ENCODE peak calls at places on chromosome 16, in seven cellular contexts. One of them, this sample, is unnamed.

GRCh38 chr16:56930516-56931252 is 1.3 kb upstream of the HERPUD1 start:
- DNase-seq in keratinocyte: no peak
- DNase-seq in NCI-H345: peak; percentile 69
- DNase-seq in stimulated activated CD8-positive, alpha-beta memory T cell treated with anti-CD3 and anti-CD28 coated beads, Interleukin-4, amount 100 ng/mL, for 4 hours: no peak
- DNase-seq in B cell: no peak
- DNase-seq in DMS53: peak; percentile 65
- DNase-seq in heart left ventricle: no peak
- DNase-seq in this sample: no peak

GRCh38 chr16:77856455-77857138 is 68.2 kb downstream of the VAT1L start:
- DNase-seq in stimulated activated CD8-positive, alpha-beta memory T cell treated with anti-CD3 and anti-CD28 coated beads, Interleukin-4, amount 100 ng/mL, for 4 hours: no peak
- DNase-seq in heart left ventricle: no peak
- DNase-seq in keratinocyte: no peak
- DNase-seq in DMS53: no peak
- DNase-seq in NCI-H345: no peak
- DNase-seq in B cell: no peak
- DNase-seq in this sample: no peak

GRCh38 chr16:24035127-24035842 is 199.5 kb downstream of the PRKCB start:
- DNase-seq in heart left ventricle: no peak
- DNase-seq in keratinocyte: no peak
- DNase-seq in stimulated activated CD8-positive, alpha-beta memory T cell treated with anti-CD3 and anti-CD28 coated beads, Interleukin-4, amount 100 ng/mL, for 4 hours: no peak
- DNase-seq in NCI-H345: no peak
- DNase-seq in B cell: peak; percentile 65
- DNase-seq in DMS53: no peak
- DNase-seq in this sample: no peak

GRCh38 chr16:26985100-26986065 is 81.3 kb upstream of the C16orf82 start:
- DNase-seq in B cell: no peak
- DNase-seq in DMS53: no peak
- DNase-seq in stimulated activated CD8-positive, alpha-beta memory T cell treated with anti-CD3 and anti-CD28 coated beads, Interleukin-4, amount 100 ng/mL, for 4 hours: no peak
- DNase-seq in keratinocyte: no peak
- DNase-seq in heart left ventricle: no peak
- DNase-seq in NCI-H345: no peak
- DNase-seq in this sample: no peak

GRCh38 chr16:3793161-3793576 is 75.8 kb upstream of the TRAP1 start:
- DNase-seq in stimulated activated CD8-positive, alpha-beta memory T cell treated with anti-CD3 and anti-CD28 coated beads, Interleukin-4, amount 100 ng/mL, for 4 hours: no peak
- DNase-seq in keratinocyte: peak; percentile 33
- DNase-seq in B cell: no peak
- DNase-seq in heart left ventricle: peak; percentile 58
- DNase-seq in DMS53: no peak
- DNase-seq in NCI-H345: no peak
- DNase-seq in this sample: no peak

GRCh38 chr16:85860413-85861094 is 38.4 kb upstream of the IRF8 start:
- DNase-seq in DMS53: no peak
- DNase-seq in NCI-H345: no peak
- DNase-seq in B cell: peak; percentile 52
- DNase-seq in heart left ventricle: no peak
- DNase-seq in keratinocyte: no peak
- DNase-seq in stimulated activated CD8-positive, alpha-beta memory T cell treated with anti-CD3 and anti-CD28 coated beads, Interleukin-4, amount 100 ng/mL, for 4 hours: no peak
- DNase-seq in this sample: no peak

GRCh38 chr16:75053791-75054555 is 55.1 kb downstream of the ZNRF1 start:
- DNase-seq in NCI-H345: peak; percentile 82
- DNase-seq in stimulated activated CD8-positive, alpha-beta memory T cell treated with anti-CD3 and anti-CD28 coated beads, Interleukin-4, amount 100 ng/mL, for 4 hours: no peak
- DNase-seq in keratinocyte: no peak
- DNase-seq in DMS53: peak; percentile 85
- DNase-seq in heart left ventricle: peak; percentile 81
- DNase-seq in B cell: no peak
- DNase-seq in this sample: no peak

GRCh38 chr16:49776085-49776501 is 79.8 kb downstream of the ZNF423 start:
- DNase-seq in keratinocyte: no peak
- DNase-seq in NCI-H345: no peak
- DNase-seq in heart left ventricle: peak; percentile 65
- DNase-seq in stimulated activated CD8-positive, alpha-beta memory T cell treated with anti-CD3 and anti-CD28 coated beads, Interleukin-4, amount 100 ng/mL, for 4 hours: no peak
- DNase-seq in DMS53: no peak
- DNase-seq in B cell: no peak
- DNase-seq in this sample: no peak

GRCh38 chr16:28293589-28293935 is 1.2 kb downstream of the SBK1 start:
- DNase-seq in B cell: no peak
- DNase-seq in stimulated activated CD8-positive, alpha-beta memory T cell treated with anti-CD3 and anti-CD28 coated beads, Interleukin-4, amount 100 ng/mL, for 4 hours: no peak
- DNase-seq in heart left ventricle: no peak
- DNase-seq in NCI-H345: no peak
- DNase-seq in DMS53: no peak
- DNase-seq in keratinocyte: no peak
- DNase-seq in this sample: no peak

GRCh38 chr16:28486266-28486665 is 5.6 kb downstream of the CLN3 start:
- DNase-seq in heart left ventricle: no peak
- DNase-seq in DMS53: no peak
- DNase-seq in NCI-H345: no peak
- DNase-seq in B cell: no peak
- DNase-seq in keratinocyte: no peak
- DNase-seq in stimulated activated CD8-positive, alpha-beta memory T cell treated with anti-CD3 and anti-CD28 coated beads, Interleukin-4, amount 100 ng/mL, for 4 hours: no peak
- DNase-seq in this sample: no peak

GRCh38 chr16:28188085-28188916 is 23.5 kb downstream of the XPO6 start:
- DNase-seq in B cell: no peak
- DNase-seq in keratinocyte: no peak
- DNase-seq in heart left ventricle: no peak
- DNase-seq in DMS53: no peak
- DNase-seq in NCI-H345: no peak
- DNase-seq in stimulated activated CD8-positive, alpha-beta memory T cell treated with anti-CD3 and anti-CD28 coated beads, Interleukin-4, amount 100 ng/mL, for 4 hours: no peak
- DNase-seq in this sample: no peak

GRCh38 chr16:86580063-86580797 is 1.9 kb downstream of the FOXL1 start:
- DNase-seq in heart left ventricle: no peak
- DNase-seq in keratinocyte: no peak
- DNase-seq in NCI-H345: no peak
- DNase-seq in B cell: no peak
- DNase-seq in stimulated activated CD8-positive, alpha-beta memory T cell treated with anti-CD3 and anti-CD28 coated beads, Interleukin-4, amount 100 ng/mL, for 4 hours: no peak
- DNase-seq in DMS53: no peak
- DNase-seq in this sample: no peak

GRCh38 chr16:68470461-68471150 is 22.3 kb upstream of the SMPD3 start:
- DNase-seq in B cell: peak; percentile 79
- DNase-seq in DMS53: peak; percentile 4
- DNase-seq in stimulated activated CD8-positive, alpha-beta memory T cell treated with anti-CD3 and anti-CD28 coated beads, Interleukin-4, amount 100 ng/mL, for 4 hours: no peak
- DNase-seq in keratinocyte: no peak
- DNase-seq in NCI-H345: no peak
- DNase-seq in heart left ventricle: peak; percentile 31
- DNase-seq in this sample: no peak

GRCh38 chr16:4261557-4262172 is 11.2 kb downstream of the TFAP4 start:
- DNase-seq in DMS53: peak; percentile 61
- DNase-seq in stimulated activated CD8-positive, alpha-beta memory T cell treated with anti-CD3 and anti-CD28 coated beads, Interleukin-4, amount 100 ng/mL, for 4 hours: no peak
- DNase-seq in B cell: no peak
- DNase-seq in keratinocyte: no peak
- DNase-seq in NCI-H345: peak; percentile 12
- DNase-seq in heart left ventricle: no peak
- DNase-seq in this sample: no peak

GRCh38 chr16:85649411-85649977 is 36.4 kb downstream of the GSE1 start:
- DNase-seq in B cell: no peak
- DNase-seq in heart left ventricle: no peak
- DNase-seq in stimulated activated CD8-positive, alpha-beta memory T cell treated with anti-CD3 and anti-CD28 coated beads, Interleukin-4, amount 100 ng/mL, for 4 hours: no peak
- DNase-seq in keratinocyte: no peak
- DNase-seq in NCI-H345: peak; percentile 79
- DNase-seq in DMS53: peak; percentile 73
- DNase-seq in this sample: no peak

GRCh38 chr16:23114131-23114904 is 34.9 kb downstream of the USP31 start:
- DNase-seq in B cell: no peak
- DNase-seq in NCI-H345: peak; percentile 77
- DNase-seq in stimulated activated CD8-positive, alpha-beta memory T cell treated with anti-CD3 and anti-CD28 coated beads, Interleukin-4, amount 100 ng/mL, for 4 hours: no peak
- DNase-seq in heart left ventricle: no peak
- DNase-seq in keratinocyte: no peak
- DNase-seq in DMS53: no peak
- DNase-seq in this sample: peak; percentile 29

GRCh38 chr16:3458852-3459361 is 15.4 kb downstream of the NAA60 start:
- DNase-seq in stimulated activated CD8-positive, alpha-beta memory T cell treated with anti-CD3 and anti-CD28 coated beads, Interleukin-4, amount 100 ng/mL, for 4 hours: no peak
- DNase-seq in keratinocyte: no peak
- DNase-seq in B cell: no peak
- DNase-seq in NCI-H345: peak; percentile 2
- DNase-seq in heart left ventricle: no peak
- DNase-seq in DMS53: peak; percentile 81
- DNase-seq in this sample: no peak

GRCh38 chr16:63876096-63876495 is 1245.8 kb downstream of the CDH11 start:
- DNase-seq in DMS53: no peak
- DNase-seq in B cell: no peak
- DNase-seq in NCI-H345: no peak
- DNase-seq in stimulated activated CD8-positive, alpha-beta memory T cell treated with anti-CD3 and anti-CD28 coated beads, Interleukin-4, amount 100 ng/mL, for 4 hours: no peak
- DNase-seq in heart left ventricle: no peak
- DNase-seq in keratinocyte: no peak
- DNase-seq in this sample: no peak

GRCh38 chr16:11156401-11156800 is 99.6 kb downstream of the SOCS1 start:
- DNase-seq in stimulated activated CD8-positive, alpha-beta memory T cell treated with anti-CD3 and anti-CD28 coated beads, Interleukin-4, amount 100 ng/mL, for 4 hours: no peak
- DNase-seq in keratinocyte: no peak
- DNase-seq in heart left ventricle: no peak
- DNase-seq in NCI-H345: no peak
- DNase-seq in B cell: no peak
- DNase-seq in DMS53: no peak
- DNase-seq in this sample: no peak

GRCh38 chr16:29678691-29679267 is at the start of gene QPRT:
- DNase-seq in B cell: no peak
- DNase-seq in stimulated activated CD8-positive, alpha-beta memory T cell treated with anti-CD3 and anti-CD28 coated beads, Interleukin-4, amount 100 ng/mL, for 4 hours: no peak
- DNase-seq in heart left ventricle: peak; percentile 45
- DNase-seq in keratinocyte: no peak
- DNase-seq in NCI-H345: no peak
- DNase-seq in DMS53: peak; percentile 84
- DNase-seq in this sample: no peak

GRCh38 chr16:83403751-83404150 is 404.0 kb upstream of the HSBP1 start:
- DNase-seq in keratinocyte: peak; percentile 77
- DNase-seq in B cell: no peak
- DNase-seq in DMS53: no peak
- DNase-seq in heart left ventricle: no peak
- DNase-seq in NCI-H345: no peak
- DNase-seq in stimulated activated CD8-positive, alpha-beta memory T cell treated with anti-CD3 and anti-CD28 coated beads, Interleukin-4, amount 100 ng/mL, for 4 hours: no peak
- DNase-seq in this sample: no peak

GRCh38 chr16:21159281-21159951 is 942 bp downstream of the LDAF1 start:
- DNase-seq in B cell: peak; percentile 43
- DNase-seq in DMS53: peak; percentile 74
- DNase-seq in NCI-H345: no peak
- DNase-seq in heart left ventricle: peak; percentile 61
- DNase-seq in keratinocyte: no peak
- DNase-seq in stimulated activated CD8-positive, alpha-beta memory T cell treated with anti-CD3 and anti-CD28 coated beads, Interleukin-4, amount 100 ng/mL, for 4 hours: no peak
- DNase-seq in this sample: no peak